ENCODE peak calls at places on chromosomes 2 and 18, in four cellular contexts. V is HCT116, L is SK-N-SH, Z is PC-3. X is an unnamed sample.

GRCh38 chr2:112062894-112063293 is 7.8 kb downstream of the TMEM87B start:
- DNase-seq in Z (no peak), V (no peak), L (no peak), X (no peak)

GRCh38 chr2:203412555-203413331 is 84.5 kb downstream of the ABI2 start:
- DNase-seq in V (no peak), Z (no peak), L (no peak), X (no peak)

GRCh38 chr2:218622606-218623238 is 15.0 kb downstream of the PLCD4 start:
- DNase-seq in V (no peak), L (no peak), Z (no peak), X (no peak)

GRCh38 chr2:57890993-57891688 is 155.5 kb upstream of the VRK2 start:
- DNase-seq in Z (no peak), L (no peak), V (no peak), X (no peak)

GRCh38 chr2:43188561-43189386 is 37.6 kb downstream of the ZFP36L2 start:
- DNase-seq in Z (no peak), V (no peak), L (no peak), X (no peak)

GRCh38 chr2:241112592-241112991 is 10.5 kb upstream of the MTERF4 start:
- DNase-seq in Z (no peak), V (no peak), L (no peak), X (no peak)

GRCh38 chr2:206353685-206354084 is 79.2 kb downstream of the ZDBF2 start:
- DNase-seq in V (peak), L (no peak), Z (peak), X (no peak)

GRCh38 chr18:13983506-13983905 is 68.2 kb upstream of the MC2R start:
- DNase-seq in L (no peak), Z (no peak), V (no peak), X (no peak)

GRCh38 chr18:47754311-47755101 is 176.0 kb downstream of the SMAD2 start:
- DNase-seq in V (peak), L (peak), Z (peak), X (peak)

GRCh38 chr2:42001696-42002331 is 46.0 kb upstream of the PKDCC start:
- DNase-seq in Z (no peak), L (no peak), V (no peak), X (no peak)

GRCh38 chr2:146246017-146246733 is 1598.7 kb upstream of the ACVR2A start:
- DNase-seq in L (no peak), Z (peak), V (no peak), X (no peak)

GRCh38 chr2:187711122-187711521 is 156.9 kb upstream of the TFPI start:
- DNase-seq in L (no peak), Z (peak), V (no peak), X (no peak)

GRCh38 chr2:45889053-45889452 is 237.6 kb downstream of the PRKCE start:
- DNase-seq in V (no peak), Z (no peak), L (no peak), X (peak)

GRCh38 chr2:236136483-236136882 is 31.7 kb downstream of the GBX2 start:
- DNase-seq in L (no peak), Z (no peak), V (no peak), X (no peak)

GRCh38 chr18:76328145-76328544 is 166.9 kb downstream of the ZNF516 start:
- DNase-seq in L (no peak), Z (no peak), V (no peak), X (no peak)

GRCh38 chr2:72439892-72440291 is 292.2 kb upstream of the CYP26B1 start:
- DNase-seq in L (no peak), Z (no peak), V (no peak), X (no peak)

GRCh38 chr2:98530114-98530513 is 78.2 kb downstream of the COA5 start:
- DNase-seq in Z (no peak), L (no peak), V (no peak), X (no peak)

GRCh38 chr2:113251118-113251517 is 27.6 kb downstream of the PAX8 start:
- DNase-seq in V (no peak), L (no peak), Z (peak), X (no peak)

GRCh38 chr2:217948341-217948791 is 54.4 kb downstream of the TNS1 start:
- DNase-seq in Z (no peak), V (no peak), L (no peak), X (no peak)

GRCh38 chr2:239825705-239825979 is 199.5 kb downstream of the NDUFA10 start:
- DNase-seq in Z (no peak), L (peak), V (no peak), X (no peak)

GRCh38 chr2:95007822-95008221 is 17.7 kb upstream of the MAL start:
- DNase-seq in Z (no peak), L (no peak), V (no peak), X (no peak)

GRCh38 chr2:100106460-100106859 is 35.9 kb downstream of the AFF3 start:
- DNase-seq in Z (no peak), V (no peak), L (no peak), X (peak)

GRCh38 chr2:186862869-186863709 is 14.1 kb upstream of the ZSWIM2 start:
- DNase-seq in V (peak), Z (peak), L (peak), X (peak)

GRCh38 chr2:9972621-9973445 is 21.3 kb downstream of the GRHL1 start:
- DNase-seq in Z (peak), V (no peak), L (no peak), X (no peak)

GRCh38 chr2:16070648-16070971 is 130.3 kb downstream of the MYCN start:
- DNase-seq in Z (no peak), L (no peak), V (no peak), X (no peak)

GRCh38 chr2:140567734-140568133 is 1563.1 kb downstream of the LRP1B start:
- DNase-seq in V (no peak), L (no peak), Z (peak), X (no peak)

GRCh38 chr2:50720695-50721314 is 311.1 kb downstream of the NRXN1 start:
- DNase-seq in V (no peak), L (no peak), Z (no peak), X (no peak)

GRCh38 chr2:184072470-184072869 is 525.9 kb upstream of the ZNF804A start:
- DNase-seq in Z (no peak), V (no peak), L (no peak), X (no peak)

GRCh38 chr2:126643431-126643830 is 12.5 kb upstream of the GYPC start:
- DNase-seq in L (no peak), Z (no peak), V (no peak), X (no peak)

GRCh38 chr2:147567131-147567530 is 277.7 kb upstream of the ACVR2A start:
- DNase-seq in V (no peak), Z (peak), L (no peak), X (no peak)

GRCh38 chr2:230797515-230798495 is 66.9 kb upstream of the ITM2C start:
- DNase-seq in L (no peak), V (no peak), Z (no peak), X (no peak)

GRCh38 chr2:215793747-215794595 is 219.4 kb downstream of the MREG start:
- DNase-seq in L (no peak), V (peak), Z (peak), X (peak)

GRCh38 chr2:160918909-160919503 is 241.2 kb upstream of the TANK start:
- DNase-seq in L (no peak), V (peak), Z (peak), X (peak)

GRCh38 chr2:229731916-229732315 is 17.6 kb upstream of the DNER start:
- DNase-seq in L (no peak), Z (no peak), V (no peak), X (no peak)

GRCh38 chr2:148615446-148615845 is 29.1 kb upstream of the EPC2 start:
- DNase-seq in V (no peak), Z (no peak), L (peak), X (no peak)

GRCh38 chr2:171158790-171159325 is 1.8 kb downstream of the TLK1 start:
- DNase-seq in Z (peak), L (peak), V (no peak), X (no peak)

GRCh38 chr2:171158036-171158789 is 2.5 kb downstream of the TLK1 start:
- DNase-seq in L (no peak), V (no peak), Z (peak), X (no peak)

GRCh38 chr2:171160630-171161424 is at the start of gene TLK1:
- DNase-seq in L (peak), V (peak), Z (peak), X (peak)

GRCh38 chr2:171160119-171160629 is 519 bp downstream of the TLK1 start:
- DNase-seq in Z (peak), L (peak), V (peak), X (peak)

DNA sequence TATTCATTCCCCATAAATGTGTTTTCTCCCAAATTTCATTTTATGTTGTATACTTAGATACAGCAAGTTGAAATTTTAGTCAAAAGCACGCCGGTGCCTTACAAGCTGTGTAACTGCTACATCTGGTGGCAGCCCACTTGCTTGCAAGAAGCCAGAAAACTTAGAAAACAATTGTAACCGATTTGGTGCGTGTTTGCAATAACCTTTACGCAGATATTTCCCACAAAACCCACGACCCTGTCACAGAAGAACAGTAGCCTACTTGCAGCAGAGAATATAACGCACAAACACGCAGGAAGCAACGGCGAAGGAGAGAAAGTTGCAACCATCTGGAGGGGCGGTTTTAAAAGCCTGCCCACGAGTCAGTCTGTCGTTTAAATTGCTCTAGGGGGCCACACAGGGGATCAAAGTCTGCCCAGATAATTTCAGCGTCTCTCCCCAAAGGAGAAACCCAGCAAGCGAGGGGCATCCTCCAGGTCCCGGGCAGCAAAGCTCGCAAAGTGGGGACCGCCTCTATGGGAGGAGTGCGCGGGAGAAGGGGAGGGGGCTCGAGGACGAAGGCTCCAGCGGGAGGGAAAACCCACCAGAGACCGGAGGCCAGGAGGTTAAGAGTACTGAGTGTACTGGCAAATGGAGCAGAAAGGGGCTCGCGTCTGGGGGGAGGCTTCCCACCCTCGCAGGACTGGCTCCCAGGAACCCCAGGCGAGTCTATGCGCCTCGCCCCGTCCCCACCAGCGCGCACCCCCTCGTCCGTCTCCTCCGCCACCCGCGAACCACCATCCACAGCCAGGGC is 1.2 kb downstream of the TLK1 start:
- DNase-seq in L (peak), Z (peak), V (peak), X (peak)
- TF ChIP-seq EZH2phosphoT487 in L (no peak), Z (no peak), V (no peak), X (no peak)

DNA sequence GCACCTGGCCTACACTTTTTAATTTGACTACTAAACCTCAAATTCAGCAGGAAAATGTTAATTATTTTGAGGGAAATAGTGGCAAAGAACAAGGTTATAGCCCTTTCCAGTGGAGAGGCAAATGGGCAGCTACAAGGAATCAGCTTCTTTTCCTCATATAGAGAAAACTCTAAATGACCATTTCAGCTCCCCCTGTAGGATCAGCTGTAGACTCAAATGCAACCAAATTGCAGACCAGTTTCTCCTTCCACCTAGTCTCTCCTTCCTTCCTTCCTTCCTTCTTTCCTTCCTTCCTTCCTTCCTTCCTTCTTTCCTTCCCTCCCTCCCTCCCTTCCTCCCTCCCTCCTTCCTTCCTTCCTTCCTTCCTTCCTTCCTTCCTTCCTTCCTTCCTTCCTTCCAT is 158.2 kb downstream of the ZEB2 start:
- DNase-seq in L (no peak), V (no peak), Z (no peak), X (no peak)
- TF ChIP-seq CTCF in L (no peak), V (no peak), Z (no peak), X (no peak)

GRCh38 chr2:8926356-8926755 is 77.1 kb downstream of the MBOAT2 start:
- DNase-seq in Z (no peak), L (no peak), V (no peak), X (no peak)
- TF ChIP-seq EZH2phosphoT487 in Z (no peak), L (no peak), V (no peak), X (no peak)

GRCh38 chr18:35027206-35027605 is 14.0 kb upstream of the MAPRE2 start:
- DNase-seq in Z (no peak), L (no peak), V (no peak), X (no peak)
- TF ChIP-seq CTCF in Z (no peak), L (no peak), V (no peak), X (no peak)

DNA sequence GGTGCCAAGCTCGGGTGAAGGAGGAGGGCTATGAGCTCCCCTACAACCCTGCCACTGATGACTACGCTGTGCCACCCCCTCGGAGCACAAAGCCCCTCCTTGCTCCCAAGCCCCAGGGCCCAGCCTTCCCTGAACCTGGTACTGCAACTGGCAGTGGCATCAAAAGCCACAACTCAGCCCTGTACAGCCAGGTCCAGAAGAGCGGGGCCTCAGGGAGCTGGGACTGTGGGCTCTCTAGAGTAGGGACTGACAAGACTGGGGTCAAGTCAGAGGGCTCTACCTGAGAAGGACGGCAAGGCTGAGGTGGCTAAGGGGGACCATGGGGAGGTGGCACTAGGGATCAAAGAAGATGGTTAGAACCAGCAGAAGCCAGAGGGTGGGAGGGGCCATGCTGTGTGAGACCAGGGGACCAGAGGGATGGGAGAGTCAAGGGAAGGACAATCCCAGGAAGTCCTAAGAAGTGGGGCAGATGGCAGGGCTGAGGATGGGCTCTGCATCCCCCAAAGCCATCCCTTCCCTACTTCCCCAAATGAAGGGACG is 2.4 kb downstream of the DOK1 start:
- DNase-seq in V (no peak), L (no peak), Z (no peak), X (no peak)
- TF ChIP-seq EZH2phosphoT487 in V (no peak), L (no peak), Z (no peak), X (no peak)

GRCh38 chr18:34352385-34353163 is 127.9 kb upstream of the NOL4 start:
- DNase-seq in Z (peak), V (no peak), L (peak), X (peak)
- TF ChIP-seq CTCF in Z (peak), V (no peak), L (peak), X (peak)

GRCh38 chr18:58048243-58048642 is 4.2 kb downstream of the NEDD4L start:
- DNase-seq in V (no peak), Z (no peak), L (no peak), X (no peak)

GRCh38 chr18:58046087-58046793 is 2.2 kb downstream of the NEDD4L start:
- DNase-seq in Z (peak), V (no peak), L (no peak), X (peak)

GRCh38 chr18:58047556-58047882 is 3.5 kb downstream of the NEDD4L start:
- DNase-seq in Z (no peak), L (no peak), V (no peak), X (no peak)

GRCh38 chr18:58045265-58046086 is 1.4 kb downstream of the NEDD4L start:
- DNase-seq in Z (peak), V (peak), L (peak), X (peak)

GRCh38 chr18:58046794-58047555 is 2.9 kb downstream of the NEDD4L start:
- DNase-seq in L (no peak), V (no peak), Z (peak), X (peak)
- TF ChIP-seq EZH2phosphoT487 in L (no peak), V (no peak), Z (no peak), X (no peak)

GRCh38 chr18:62736077-62736476 is 20.7 kb downstream of the PHLPP1 start:
- DNase-seq in Z (no peak), L (no peak), V (no peak), X (no peak)

GRCh38 chr18:62735387-62735786 is 20.0 kb downstream of the PHLPP1 start:
- DNase-seq in L (no peak), V (no peak), Z (no peak), X (no peak)

GRCh38 chr18:62739911-62740310 is 24.6 kb downstream of the PHLPP1 start:
- DNase-seq in V (no peak), Z (no peak), L (no peak), X (no peak)

GRCh38 chr18:62738638-62739037 is 23.3 kb downstream of the PHLPP1 start:
- DNase-seq in L (no peak), Z (no peak), V (no peak), X (no peak)

GRCh38 chr18:62737474-62737873 is 22.1 kb downstream of the PHLPP1 start:
- DNase-seq in L (no peak), Z (no peak), V (no peak), X (no peak)
- TF ChIP-seq CTCF in L (no peak), Z (no peak), V (no peak), X (no peak)

GRCh38 chr2:237900891-237901831 is 41.7 kb downstream of the RAMP1 start:
- DNase-seq in Z (no peak), V (no peak), L (no peak), X (no peak)
- TF ChIP-seq EZH2phosphoT487 in Z (no peak), V (no peak), L (no peak), X (no peak)

X was measured in hepatocyte.